ENCODE peak calls at places on chromosomes 16 and 17, in four cellular contexts. One of them, this sample, is unnamed.

GRCh38 chr16:30805370-30806169 is 18.6 kb upstream of the ZNF629 start:
- DNase-seq in IMR-90: peak
- DNase-seq in H1: no peak
- DNase-seq in H9: peak
- DNase-seq in this sample: peak

GRCh38 chr16:82456683-82457082 is 170.1 kb upstream of the CDH13 start:
- DNase-seq in IMR-90: peak
- DNase-seq in H1: peak
- DNase-seq in H9: peak
- DNase-seq in this sample: peak

GRCh38 chr17:6212766-6213165 is 142.6 kb downstream of the WSCD1 start:
- DNase-seq in IMR-90: no peak
- DNase-seq in H1: no peak
- DNase-seq in H9: no peak
- DNase-seq in this sample: no peak

GRCh38 chr16:8619671-8620370 is 1.7 kb upstream of the METTL22 start:
- DNase-seq in IMR-90: no peak
- DNase-seq in H1: no peak
- DNase-seq in H9: no peak
- DNase-seq in this sample: no peak

GRCh38 chr17:1724869-1725641 is 551 bp downstream of the WDR81 start:
- DNase-seq in IMR-90: no peak
- DNase-seq in H1: no peak
- DNase-seq in H9: no peak
- DNase-seq in this sample: peak

GRCh38 chr17:42708588-42708987 is 26.3 kb downstream of the CNTNAP1 start:
- DNase-seq in IMR-90: no peak
- DNase-seq in H1: no peak
- DNase-seq in H9: no peak
- DNase-seq in this sample: no peak

GRCh38 chr16:23367564-23367963 is 65.5 kb downstream of the SCNN1B start:
- DNase-seq in IMR-90: no peak
- DNase-seq in H1: no peak
- DNase-seq in H9: no peak
- DNase-seq in this sample: no peak

GRCh38 chr17:59840908-59841666 is 51.7 kb downstream of the TUBD1 start:
- DNase-seq in IMR-90: peak
- DNase-seq in H1: no peak
- DNase-seq in H9: no peak
- DNase-seq in this sample: no peak

GRCh38 chr16:57192720-57193486 is 6.8 kb downstream of the RSPRY1 start:
- DNase-seq in IMR-90: peak
- DNase-seq in H1: no peak
- DNase-seq in H9: no peak
- DNase-seq in this sample: no peak

GRCh38 chr16:28554634-28555423 is 1.1 kb downstream of the SGF29 start:
- DNase-seq in IMR-90: no peak
- DNase-seq in H1: no peak
- DNase-seq in H9: no peak
- DNase-seq in this sample: no peak

GRCh38 chr17:83203073-83203471 is 123.7 kb downstream of the METRNL start:
- DNase-seq in IMR-90: peak
- DNase-seq in H1: no peak
- DNase-seq in H9: no peak
- DNase-seq in this sample: no peak

GRCh38 chr17:46212634-46213435 is 19.6 kb upstream of the KANSL1 start:
- DNase-seq in IMR-90: peak
- DNase-seq in H1: no peak
- DNase-seq in H9: peak
- DNase-seq in this sample: peak

GRCh38 chr17:64384253-64385186 is 6.1 kb downstream of the PECAM1 start:
- DNase-seq in IMR-90: no peak
- DNase-seq in H1: no peak
- DNase-seq in H9: no peak
- DNase-seq in this sample: no peak

GRCh38 chr16:16996830-16997229 is 473.9 kb downstream of the XYLT1 start:
- DNase-seq in IMR-90: no peak
- DNase-seq in H1: no peak
- DNase-seq in H9: peak
- DNase-seq in this sample: peak

GRCh38 chr16:17002557-17002956 is 468.2 kb downstream of the XYLT1 start:
- DNase-seq in IMR-90: no peak
- DNase-seq in H1: no peak
- DNase-seq in H9: no peak
- DNase-seq in this sample: no peak

GRCh38 chr16:16997349-16997748 is 473.4 kb downstream of the XYLT1 start:
- DNase-seq in IMR-90: no peak
- DNase-seq in H1: no peak
- DNase-seq in H9: no peak
- DNase-seq in this sample: no peak

DNA sequence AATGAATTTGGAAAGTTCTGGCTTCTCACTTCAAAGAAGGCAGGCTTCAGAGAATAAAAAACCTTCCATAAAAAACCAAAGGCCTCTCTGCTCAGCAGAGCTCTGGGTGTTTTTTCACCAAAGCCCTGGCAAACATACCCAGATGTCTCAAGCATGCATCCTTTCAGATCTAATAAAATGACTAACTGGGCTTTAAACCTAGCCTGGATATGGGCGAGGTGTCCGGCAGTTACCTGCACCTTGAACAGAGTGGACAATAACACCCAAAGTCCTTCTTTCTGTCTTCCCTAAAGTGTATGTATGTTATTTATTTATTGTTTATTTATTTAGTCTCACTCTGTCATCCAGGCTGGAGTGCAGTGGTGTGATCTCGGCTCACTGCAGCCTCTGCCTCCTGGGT is 469.3 kb downstream of the XYLT1 start:
- DNase-seq in IMR-90: no peak
- DNase-seq in H1: no peak
- DNase-seq in H9: no peak
- DNase-seq in this sample: no peak
- H4K5ac ChIP-seq in IMR-90: no peak
- H4K5ac ChIP-seq in H1: no peak
- H4K5ac ChIP-seq in H9: no peak
- H4K5ac ChIP-seq in this sample: no peak

GRCh38 chr17:27038676-27039075 is 255.2 kb upstream of the WSB1 start:
- DNase-seq in IMR-90: no peak
- DNase-seq in H1: no peak
- DNase-seq in H9: no peak
- DNase-seq in this sample: peak
- H4K5ac ChIP-seq in IMR-90: no peak
- H4K5ac ChIP-seq in H1: no peak
- H4K5ac ChIP-seq in H9: no peak
- H4K5ac ChIP-seq in this sample: no peak

GRCh38 chr17:75524971-75525805 is at the start of gene LLGL2:
- DNase-seq in IMR-90: peak
- DNase-seq in H1: no peak
- DNase-seq in H9: peak
- DNase-seq in this sample: peak
- H4K5ac ChIP-seq in IMR-90: no peak
- H4K5ac ChIP-seq in H1: peak
- H4K5ac ChIP-seq in H9: no peak
- H4K5ac ChIP-seq in this sample: no peak

DNA sequence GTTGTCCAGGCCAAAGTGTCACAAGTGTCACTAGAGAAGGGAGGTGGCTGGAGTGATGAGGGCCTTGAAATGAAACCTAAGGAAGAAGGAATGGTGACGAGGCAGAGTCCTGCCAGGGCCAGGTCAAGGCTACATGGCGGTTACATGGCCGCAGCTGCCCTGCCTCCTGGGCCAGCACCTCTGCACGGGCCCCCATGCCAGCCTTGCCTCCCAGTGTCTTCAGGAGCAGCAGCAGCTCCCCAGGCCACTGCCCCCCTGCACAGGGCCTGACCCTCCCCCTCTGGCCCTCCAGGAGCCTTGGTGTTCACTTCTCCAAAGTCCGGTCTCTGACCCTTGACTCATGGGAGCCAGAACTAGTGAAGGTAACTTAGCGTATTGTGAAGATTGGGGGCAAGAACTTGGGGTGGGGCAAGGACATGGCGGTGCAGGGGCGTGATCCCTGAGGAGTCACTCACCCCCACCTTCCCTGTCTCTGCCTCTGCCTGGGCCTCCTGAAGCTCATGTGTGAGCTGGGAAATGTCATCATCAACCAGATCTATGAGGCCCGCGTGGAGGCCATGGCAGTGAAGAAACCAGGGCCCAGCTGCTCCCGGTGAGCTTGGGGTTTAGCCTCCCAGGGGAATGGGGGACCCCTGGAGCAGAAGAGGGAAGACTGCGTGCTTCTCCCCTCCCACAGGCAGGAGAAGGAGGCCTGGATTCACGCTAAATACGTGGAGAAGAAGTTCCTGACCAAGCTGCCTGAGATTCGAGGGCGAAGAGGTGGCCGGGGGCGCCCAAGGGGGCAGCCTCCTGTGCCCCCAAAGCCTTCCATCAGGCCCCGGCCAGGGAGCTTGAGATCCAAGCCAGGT is 4.1 kb upstream of the KCTD11 start:
- DNase-seq in IMR-90: no peak
- DNase-seq in H1: no peak
- DNase-seq in H9: no peak
- DNase-seq in this sample: no peak
- H4K5ac ChIP-seq in IMR-90: no peak
- H4K5ac ChIP-seq in H1: no peak
- H4K5ac ChIP-seq in H9: no peak
- H4K5ac ChIP-seq in this sample: no peak

GRCh38 chr16:77711775-77712174 is 10.5 kb upstream of the NUDT7 start:
- DNase-seq in IMR-90: peak
- DNase-seq in H1: no peak
- DNase-seq in H9: no peak
- DNase-seq in this sample: no peak
- H4K5ac ChIP-seq in IMR-90: no peak
- H4K5ac ChIP-seq in H1: no peak
- H4K5ac ChIP-seq in H9: no peak
- H4K5ac ChIP-seq in this sample: no peak

DNA sequence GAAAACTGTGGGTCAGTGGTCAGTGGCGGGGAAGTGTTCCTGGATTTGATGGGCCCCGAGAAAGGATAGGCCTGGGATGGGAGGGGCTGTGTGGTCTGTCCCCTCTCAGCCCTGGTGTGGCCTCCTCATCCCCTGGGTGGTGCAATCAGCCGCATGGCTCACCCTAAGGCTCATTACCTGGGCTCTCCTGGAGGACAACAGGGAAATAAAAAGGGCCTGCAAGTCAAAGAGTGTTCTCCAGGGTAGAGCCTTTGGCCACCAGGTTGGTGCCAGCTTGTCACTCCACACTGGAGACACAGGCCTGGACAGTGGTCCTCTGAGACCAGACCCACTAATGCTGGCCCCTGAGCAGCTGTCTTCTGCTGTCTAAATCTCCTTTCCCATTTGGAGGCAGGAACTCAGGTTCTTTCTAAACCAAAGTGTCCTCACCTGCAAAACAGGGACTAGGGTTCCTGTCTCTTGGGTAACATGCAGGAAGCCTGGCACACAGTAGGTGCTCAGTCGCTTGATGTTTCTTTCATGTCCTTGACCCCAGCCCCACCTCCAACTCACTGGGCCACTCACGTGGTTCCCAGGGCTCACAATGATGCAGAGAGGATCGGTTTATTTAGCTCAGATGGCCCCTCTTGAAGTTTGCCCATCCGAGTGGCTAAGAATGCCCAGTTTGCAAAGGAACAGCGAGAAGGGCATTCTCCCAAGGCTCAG is 2.4 kb downstream of the NDRG4 start:
- DNase-seq in IMR-90: no peak
- DNase-seq in H1: no peak
- DNase-seq in H9: no peak
- DNase-seq in this sample: no peak
- H4K5ac ChIP-seq in IMR-90: no peak
- H4K5ac ChIP-seq in H1: no peak
- H4K5ac ChIP-seq in H9: no peak
- H4K5ac ChIP-seq in this sample: no peak

GRCh38 chr17:45127583-45128300 is 4.6 kb downstream of the PLCD3 start:
- DNase-seq in IMR-90: peak
- DNase-seq in H1: no peak
- DNase-seq in H9: peak
- DNase-seq in this sample: peak
- H4K5ac ChIP-seq in IMR-90: peak
- H4K5ac ChIP-seq in H1: peak
- H4K5ac ChIP-seq in H9: no peak
- H4K5ac ChIP-seq in this sample: no peak

DNA sequence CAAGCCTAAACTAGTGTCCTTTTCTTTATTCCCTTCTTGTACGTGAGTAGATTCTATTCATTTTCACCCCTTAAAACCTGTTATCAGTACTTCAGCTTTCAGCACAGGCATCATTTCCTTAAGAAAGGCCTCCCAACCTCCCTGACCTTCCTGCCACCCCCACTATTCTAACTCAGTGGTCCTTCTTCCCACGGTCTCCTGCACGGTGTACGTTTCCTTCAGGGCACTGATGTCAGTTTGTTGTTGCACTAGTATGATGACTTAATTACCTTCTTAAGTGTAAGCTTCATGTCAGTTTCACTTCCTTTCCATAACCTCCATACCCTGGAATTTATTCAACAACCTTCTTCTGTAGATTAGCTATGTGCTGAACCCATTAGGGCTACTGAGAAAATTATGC is 484.2 kb downstream of the HS3ST4 start:
- DNase-seq in IMR-90: no peak
- DNase-seq in H1: no peak
- DNase-seq in H9: no peak
- DNase-seq in this sample: no peak
- H4K5ac ChIP-seq in IMR-90: no peak
- H4K5ac ChIP-seq in H1: no peak
- H4K5ac ChIP-seq in H9: no peak
- H4K5ac ChIP-seq in this sample: no peak

This sample was measured in mesendoderm.